ENCODE peak calls at places on chromosomes 7 and 10, in ten cellular contexts. D is naive B cell; G is CD8-positive, alpha-beta memory T cell; K is GM13977; V is stimulated activated CD4-positive, alpha-beta T cell treated with anti-CD3 and anti-CD28 coated beads, Interleukin-2, amount 100 ng/mL, for 48 hours; N is activated T-helper 2 cell treated with anti-CD3 and anti-CD28 coated beads, Interferon-gamma antibody, Interleukin-2, Interleukin-4, amounts not matched to agents 10 μg/mL and 5 μg/mL and 100 μg/mL, durations not matched to agents 14 hours and 24 hours and 36 hours; P is GM10248; L is activated CD8-positive, alpha-beta T cell treated with anti-CD3 and anti-CD28 coated beads for 36 hours; X is heart right ventricle; T is MCF 10A. B is an unnamed sample.

GRCh38 chr10:60299961-60300883 is 89.5 kb downstream of the ANK3 start:
- DNase-seq in D (no peak), G (no peak), K (no peak), V (no peak), N (no peak), P (no peak), L (no peak), X (no peak), T (no peak), B (peak)

GRCh38 chr7:10181996-10182395 is 791.7 kb upstream of the PHF14 start:
- DNase-seq in D (no peak), G (no peak), K (peak), V (no peak), N (no peak), P (no peak), L (no peak), X (no peak), T (no peak), B (no peak)

GRCh38 chr7:139488810-139489209 is 5.3 kb upstream of the KLRG2 start:
- DNase-seq in D (no peak), G (no peak), K (no peak), V (no peak), N (no peak), P (no peak), L (no peak), X (no peak), T (no peak), B (no peak)

GRCh38 chr7:25611196-25611595 is 382.9 kb upstream of the NPVF start:
- DNase-seq in D (no peak), G (no peak), K (no peak), V (no peak), N (no peak), P (no peak), L (no peak), X (no peak), T (no peak), B (no peak)

GRCh38 chr7:145989469-145989868 is 127.1 kb upstream of the CNTNAP2 start:
- DNase-seq in D (no peak), G (no peak), K (no peak), V (no peak), N (no peak), P (no peak), L (no peak), X (no peak), T (no peak), B (no peak)

GRCh38 chr7:107469836-107470416 is at the start of gene GPR22:
- DNase-seq in D (no peak), G (no peak), K (no peak), V (no peak), N (no peak), P (no peak), L (no peak), X (no peak), T (no peak), B (no peak)

GRCh38 chr7:146960747-146961416 is 844.3 kb downstream of the CNTNAP2 start:
- DNase-seq in D (no peak), G (no peak), K (no peak), V (no peak), N (no peak), P (no peak), L (no peak), X (no peak), T (no peak), B (peak)

GRCh38 chr7:102991540-102992214 is 78.9 kb downstream of the LRRC17 start:
- DNase-seq in D (no peak), G (no peak), K (no peak), V (no peak), N (no peak), P (no peak), L (peak), X (no peak), T (peak), B (no peak)

GRCh38 chr7:43648725-43649406 is 66.0 kb downstream of the STK17A start:
- DNase-seq in D (peak), G (peak), K (peak), V (no peak), N (peak), P (peak), L (peak), X (no peak), T (peak), B (no peak)

B was measured in iPS DF 6.9.